ENCODE peak calls at places on chromosomes 16 and 17, in eight cellular contexts. One of them, this sample, is unnamed.
A peak's percentile ranks its signal among the peaks of the same experiment; 100 is the strongest.

GRCh38 chr17:7045492-7046126 is 1.7 kb upstream of the SLC16A11 start:
- DNase-seq in Caco-2: no peak
- DNase-seq in head of caudate nucleus: peak; percentile 72
- DNase-seq in Caki2: peak; percentile 63
- DNase-seq in EL: peak; percentile 73
- DNase-seq in mucosa of gallbladder: peak; percentile 77
- DNase-seq in prostate gland: peak; percentile 55
- DNase-seq in anterior cingulate cortex: no peak
- DNase-seq in this sample: no peak

GRCh38 chr17:69335018-69335417 is 8.1 kb upstream of the ABCA5 start:
- DNase-seq in Caco-2: no peak
- DNase-seq in head of caudate nucleus: no peak
- DNase-seq in Caki2: no peak
- DNase-seq in EL: peak; percentile 22
- DNase-seq in mucosa of gallbladder: no peak
- DNase-seq in prostate gland: no peak
- DNase-seq in anterior cingulate cortex: no peak
- DNase-seq in this sample: no peak

GRCh38 chr16:28494141-28494851 is at the start of gene APOBR:
- DNase-seq in Caco-2: no peak
- DNase-seq in head of caudate nucleus: peak; percentile 50
- DNase-seq in Caki2: no peak
- DNase-seq in EL: no peak
- DNase-seq in mucosa of gallbladder: peak; percentile 65
- DNase-seq in prostate gland: no peak
- DNase-seq in anterior cingulate cortex: no peak
- DNase-seq in this sample: peak; percentile 60

GRCh38 chr17:68053237-68054030 is 17.9 kb downstream of the KPNA2 start:
- DNase-seq in Caco-2: peak; percentile 24
- DNase-seq in head of caudate nucleus: no peak
- DNase-seq in Caki2: no peak
- DNase-seq in EL: peak; percentile 97
- DNase-seq in mucosa of gallbladder: no peak
- DNase-seq in prostate gland: no peak
- DNase-seq in anterior cingulate cortex: no peak
- DNase-seq in this sample: no peak

GRCh38 chr17:43546317-43547188 is at the start of gene ETV4:
- DNase-seq in Caco-2: peak; percentile 96
- DNase-seq in head of caudate nucleus: peak; percentile 98
- DNase-seq in Caki2: peak; percentile 97
- DNase-seq in EL: peak; percentile 95
- DNase-seq in mucosa of gallbladder: peak; percentile 94
- DNase-seq in prostate gland: peak; percentile 89
- DNase-seq in anterior cingulate cortex: peak; percentile 69
- DNase-seq in this sample: peak; percentile 88

GRCh38 chr17:4064366-4064765 is 78.5 kb downstream of the ZZEF1 start:
- DNase-seq in Caco-2: no peak
- DNase-seq in head of caudate nucleus: no peak
- DNase-seq in Caki2: no peak
- DNase-seq in EL: no peak
- DNase-seq in mucosa of gallbladder: no peak
- DNase-seq in prostate gland: no peak
- DNase-seq in anterior cingulate cortex: no peak
- DNase-seq in this sample: peak; percentile 46

GRCh38 chr17:73340093-73340596 is 28.3 kb upstream of the CDC42EP4 start:
- DNase-seq in Caco-2: no peak
- DNase-seq in head of caudate nucleus: no peak
- DNase-seq in Caki2: peak; percentile 90
- DNase-seq in EL: peak; percentile 96
- DNase-seq in mucosa of gallbladder: no peak
- DNase-seq in prostate gland: no peak
- DNase-seq in anterior cingulate cortex: no peak
- DNase-seq in this sample: peak; percentile 79

GRCh38 chr16:15900901-15901465 is 12.6 kb upstream of the CEP20 start:
- DNase-seq in Caco-2: no peak
- DNase-seq in head of caudate nucleus: no peak
- DNase-seq in Caki2: no peak
- DNase-seq in EL: no peak
- DNase-seq in mucosa of gallbladder: no peak
- DNase-seq in prostate gland: no peak
- DNase-seq in anterior cingulate cortex: no peak
- DNase-seq in this sample: no peak

GRCh38 chr17:14579716-14580115 is 278.8 kb downstream of the HS3ST3B1 start:
- DNase-seq in Caco-2: no peak
- DNase-seq in head of caudate nucleus: no peak
- DNase-seq in Caki2: no peak
- DNase-seq in EL: no peak
- DNase-seq in mucosa of gallbladder: no peak
- DNase-seq in prostate gland: no peak
- DNase-seq in anterior cingulate cortex: no peak
- DNase-seq in this sample: no peak

This sample was measured in adrenal gland.